ENCODE peak calls at places on chromosomes 3 and 15, in four cellular contexts. One of them, this sample, is unnamed.

GRCh38 chr3:112498916-112499315 is 356 bp downstream of the BTLA start:
- ATAC-seq in GM12878: peak; percentile 41
- ATAC-seq in A549: no peak
- ATAC-seq in K562: no peak
- ATAC-seq in this sample: no peak

GRCh38 chr3:143179603-143180002 is 60.0 kb downstream of the CHST2 start:
- ATAC-seq in A549: no peak
- ATAC-seq in K562: no peak
- ATAC-seq in GM12878: no peak
- ATAC-seq in this sample: no peak

GRCh38 chr15:93152264-93152884 is 63.4 kb upstream of the RGMA start:
- ATAC-seq in K562: no peak
- ATAC-seq in A549: peak; percentile 39
- ATAC-seq in GM12878: no peak
- ATAC-seq in this sample: no peak

GRCh38 chr15:37709669-37710068 is 224.8 kb upstream of the TMCO5A start:
- ATAC-seq in K562: no peak
- ATAC-seq in GM12878: no peak
- ATAC-seq in A549: no peak
- ATAC-seq in this sample: no peak

GRCh38 chr15:96115642-96116041 is 214.9 kb upstream of the NR2F2 start:
- ATAC-seq in K562: no peak
- ATAC-seq in A549: no peak
- ATAC-seq in GM12878: peak; percentile 83
- ATAC-seq in this sample: no peak

GRCh38 chr3:134334901-134335280 is 39.4 kb downstream of the AMOTL2 start:
- ATAC-seq in A549: no peak
- ATAC-seq in K562: no peak
- ATAC-seq in GM12878: no peak
- ATAC-seq in this sample: no peak

GRCh38 chr3:100756441-100756840 is 47.1 kb downstream of the TFG start:
- ATAC-seq in K562: no peak
- ATAC-seq in GM12878: no peak
- ATAC-seq in A549: no peak
- ATAC-seq in this sample: no peak

GRCh38 chr3:140268610-140269009 is 333.6 kb downstream of the CLSTN2 start:
- ATAC-seq in K562: no peak
- ATAC-seq in A549: no peak
- ATAC-seq in GM12878: no peak
- ATAC-seq in this sample: no peak

GRCh38 chr3:13506239-13506638 is 26.1 kb downstream of the HDAC11 start:
- ATAC-seq in K562: no peak
- ATAC-seq in GM12878: no peak
- ATAC-seq in A549: no peak
- ATAC-seq in this sample: no peak

GRCh38 chr3:30688776-30689175 is 82.4 kb downstream of the TGFBR2 start:
- ATAC-seq in A549: peak; percentile 19
- ATAC-seq in K562: no peak
- ATAC-seq in GM12878: no peak
- ATAC-seq in this sample: no peak

DNA sequence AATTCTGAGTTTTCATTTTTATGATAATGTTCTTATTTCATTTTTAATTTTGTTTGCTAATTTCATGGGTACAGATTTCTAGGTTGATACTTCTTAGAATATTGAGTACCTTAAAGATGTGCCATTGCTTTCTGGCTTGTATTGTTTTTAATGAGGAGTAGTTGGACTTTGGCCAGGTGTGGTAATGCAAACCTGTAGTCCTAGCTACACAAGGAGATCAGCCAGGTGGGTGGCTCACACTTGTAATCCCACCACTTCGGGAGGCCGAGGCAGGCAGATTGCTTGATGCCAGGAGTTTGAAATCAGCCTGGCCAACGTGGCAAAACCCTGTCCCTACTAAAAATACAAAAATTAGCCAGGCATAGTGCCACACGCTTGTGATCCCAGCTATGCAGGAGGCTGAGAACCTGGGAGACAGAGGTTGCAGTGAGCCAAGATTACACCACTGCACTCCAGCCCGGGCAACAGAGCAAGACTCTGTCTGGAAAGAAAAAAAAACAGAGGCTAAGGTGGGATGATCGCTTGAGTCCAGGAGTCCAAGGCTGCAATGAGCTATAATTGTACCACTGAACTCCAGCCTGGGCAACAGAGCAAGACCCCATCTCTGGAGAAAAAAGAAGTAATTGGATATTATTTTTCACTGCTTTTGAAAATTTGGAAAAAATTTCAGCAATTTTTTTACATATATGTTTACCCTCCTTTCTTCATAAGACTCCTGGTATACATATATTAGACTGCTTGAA is 198.0 kb downstream of the ALCAM start:
- ATAC-seq in A549: no peak
- ATAC-seq in K562: no peak
- ATAC-seq in GM12878: no peak
- ATAC-seq in this sample: no peak
- TF ChIP-seq CTCF in A549: no peak
- TF ChIP-seq CTCF in K562: no peak
- TF ChIP-seq CTCF in GM12878: no peak
- TF ChIP-seq CTCF in this sample: no peak

DNA sequence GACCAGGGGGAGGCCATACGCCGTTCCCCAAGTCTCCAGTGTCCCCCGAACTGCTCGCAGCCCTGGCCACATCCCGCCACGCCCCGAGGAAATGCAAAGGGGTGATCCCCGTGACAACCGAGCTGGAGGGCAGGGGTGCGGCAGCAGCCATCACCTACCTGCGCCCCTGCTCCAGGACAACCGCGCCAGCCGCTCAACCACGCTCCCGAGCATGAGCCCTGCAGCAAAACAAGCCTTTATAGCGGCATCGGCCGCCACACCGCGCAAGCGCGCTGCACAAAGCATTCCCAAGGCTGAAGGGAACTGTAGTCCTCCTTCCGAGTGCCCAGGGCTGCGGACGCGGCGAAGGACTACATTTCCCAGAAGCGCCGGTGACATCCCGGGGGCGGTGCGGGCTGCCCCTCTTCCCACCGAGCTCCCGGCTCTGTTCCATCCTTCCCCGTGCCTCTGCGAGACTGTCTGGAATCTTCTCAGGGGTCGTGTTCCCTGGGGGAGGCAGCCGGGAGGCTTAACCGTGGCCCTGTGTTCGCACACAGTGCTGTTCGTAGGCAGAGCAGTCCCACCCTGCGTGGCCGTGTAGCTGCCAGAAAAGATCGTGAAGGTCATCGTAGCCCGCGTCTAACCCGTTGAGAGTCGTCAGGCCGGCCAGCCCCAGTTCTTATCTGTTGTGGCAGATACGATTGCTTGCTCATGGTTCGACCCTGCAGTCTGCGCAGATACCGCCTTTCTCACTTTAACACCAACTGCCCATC is at the start of gene ABCC5:
- ATAC-seq in K562: peak; percentile 95
- ATAC-seq in A549: peak; percentile 98
- ATAC-seq in GM12878: peak; percentile 98
- ATAC-seq in this sample: peak; percentile 99
- TF ChIP-seq EP300 in K562: peak; percentile 91
- TF ChIP-seq EP300 in A549: no peak
- TF ChIP-seq EP300 in GM12878: no peak
- TF ChIP-seq EP300 in this sample: no peak

GRCh38 chr15:91926871-91927270 is 73.4 kb downstream of the SLCO3A1 start:
- ATAC-seq in GM12878: no peak
- ATAC-seq in A549: no peak
- ATAC-seq in K562: no peak
- ATAC-seq in this sample: peak; percentile 31

GRCh38 chr15:91924842-91925495 is 71.5 kb downstream of the SLCO3A1 start:
- ATAC-seq in K562: no peak
- ATAC-seq in A549: no peak
- ATAC-seq in GM12878: no peak
- ATAC-seq in this sample: no peak

GRCh38 chr15:91928676-91929075 is 75.2 kb downstream of the SLCO3A1 start:
- ATAC-seq in A549: no peak
- ATAC-seq in GM12878: no peak
- ATAC-seq in K562: no peak
- ATAC-seq in this sample: no peak

GRCh38 chr15:91930092-91930491 is 76.6 kb downstream of the SLCO3A1 start:
- ATAC-seq in K562: no peak
- ATAC-seq in GM12878: no peak
- ATAC-seq in A549: no peak
- ATAC-seq in this sample: no peak

GRCh38 chr15:91929509-91929908 is 76.0 kb downstream of the SLCO3A1 start:
- ATAC-seq in K562: no peak
- ATAC-seq in A549: no peak
- ATAC-seq in GM12878: no peak
- ATAC-seq in this sample: peak; percentile 78
- H3K4me1 ChIP-seq in K562: no peaks in the 10 kb centered on the region
- H3K4me1 ChIP-seq in A549: no peaks in the 10 kb centered on the region
- H3K4me1 ChIP-seq in GM12878: no peaks in the 10 kb centered on the region
- H3K4me1 ChIP-seq in this sample: no peaks in the 10 kb centered on the region

DNA sequence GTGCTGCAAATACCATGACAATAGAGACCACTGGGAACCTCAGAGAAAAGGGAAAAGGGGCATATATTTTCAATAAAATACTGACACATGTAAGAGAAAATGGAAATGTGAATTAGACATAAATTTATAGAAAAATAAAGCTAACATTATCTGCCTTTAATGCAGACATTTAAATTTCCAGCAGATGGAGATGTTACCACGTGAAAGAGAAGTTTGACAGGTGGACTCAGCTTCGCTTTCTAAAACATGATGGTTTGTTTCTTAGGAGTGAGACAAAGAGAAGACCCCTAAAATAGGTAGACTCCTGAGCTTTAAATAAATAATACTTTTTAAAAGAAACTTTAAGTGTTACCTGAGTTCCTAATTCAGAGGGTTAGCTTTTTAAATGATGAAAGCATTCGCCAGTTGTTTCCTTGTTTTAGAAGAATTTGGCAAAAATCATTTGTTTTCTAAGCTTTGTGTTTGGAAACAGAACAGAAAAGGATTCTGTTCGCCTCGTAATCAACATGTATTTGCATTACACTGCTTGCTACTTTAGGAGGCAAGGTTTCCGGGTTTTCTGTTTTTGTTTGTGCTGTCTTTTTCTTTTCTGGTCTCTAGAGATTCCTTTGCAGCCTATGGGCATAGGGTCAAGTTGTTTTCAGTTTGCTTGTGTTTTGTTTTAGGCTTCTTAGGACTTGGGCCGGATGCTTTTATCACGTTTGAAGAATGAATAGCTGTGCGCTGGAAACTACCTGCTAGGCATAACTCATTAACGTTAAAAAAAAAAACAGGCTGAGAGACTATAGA is 271.4 kb downstream of the THSD4 start:
- ATAC-seq in GM12878: no peak
- ATAC-seq in A549: peak; percentile 54
- ATAC-seq in K562: no peak
- ATAC-seq in this sample: no peak
- TF ChIP-seq CTCF in GM12878: no peak
- TF ChIP-seq CTCF in A549: peak; percentile 83
- TF ChIP-seq CTCF in K562: no peak
- TF ChIP-seq CTCF in this sample: peak; percentile 46

DNA sequence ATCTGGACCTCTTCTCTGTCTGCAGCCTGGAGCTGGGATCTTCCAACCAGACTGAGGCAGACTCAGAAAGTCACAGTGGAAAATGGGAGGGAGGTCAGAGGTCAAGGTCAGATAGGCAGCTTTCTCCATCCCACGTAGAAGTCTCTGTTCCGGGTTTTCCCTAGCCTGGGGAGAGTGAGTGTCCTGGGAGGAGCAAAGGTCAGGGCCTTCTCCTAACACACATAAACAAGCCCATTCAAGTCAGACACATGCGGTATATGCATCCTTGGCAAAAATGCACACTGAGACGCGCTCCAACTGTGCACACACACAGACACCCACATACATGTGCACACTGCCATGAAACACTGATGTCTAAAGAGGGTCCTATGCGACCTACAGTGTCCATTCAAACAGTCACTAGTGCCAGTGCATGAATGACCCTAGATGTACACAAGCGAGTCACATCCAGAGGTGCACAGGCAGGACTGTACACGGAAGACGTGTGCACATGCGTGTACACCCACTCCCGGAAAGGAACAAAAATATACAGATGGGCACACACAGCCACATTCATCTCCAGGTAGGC is 681 bp downstream of the TWF2 start:
- ATAC-seq in GM12878: peak; percentile 10
- ATAC-seq in A549: peak; percentile 27
- ATAC-seq in K562: no peak
- ATAC-seq in this sample: no peak
- TF ChIP-seq EP300 in GM12878: no peak
- TF ChIP-seq EP300 in A549: no peak
- TF ChIP-seq EP300 in K562: no peak
- TF ChIP-seq EP300 in this sample: no peak

DNA sequence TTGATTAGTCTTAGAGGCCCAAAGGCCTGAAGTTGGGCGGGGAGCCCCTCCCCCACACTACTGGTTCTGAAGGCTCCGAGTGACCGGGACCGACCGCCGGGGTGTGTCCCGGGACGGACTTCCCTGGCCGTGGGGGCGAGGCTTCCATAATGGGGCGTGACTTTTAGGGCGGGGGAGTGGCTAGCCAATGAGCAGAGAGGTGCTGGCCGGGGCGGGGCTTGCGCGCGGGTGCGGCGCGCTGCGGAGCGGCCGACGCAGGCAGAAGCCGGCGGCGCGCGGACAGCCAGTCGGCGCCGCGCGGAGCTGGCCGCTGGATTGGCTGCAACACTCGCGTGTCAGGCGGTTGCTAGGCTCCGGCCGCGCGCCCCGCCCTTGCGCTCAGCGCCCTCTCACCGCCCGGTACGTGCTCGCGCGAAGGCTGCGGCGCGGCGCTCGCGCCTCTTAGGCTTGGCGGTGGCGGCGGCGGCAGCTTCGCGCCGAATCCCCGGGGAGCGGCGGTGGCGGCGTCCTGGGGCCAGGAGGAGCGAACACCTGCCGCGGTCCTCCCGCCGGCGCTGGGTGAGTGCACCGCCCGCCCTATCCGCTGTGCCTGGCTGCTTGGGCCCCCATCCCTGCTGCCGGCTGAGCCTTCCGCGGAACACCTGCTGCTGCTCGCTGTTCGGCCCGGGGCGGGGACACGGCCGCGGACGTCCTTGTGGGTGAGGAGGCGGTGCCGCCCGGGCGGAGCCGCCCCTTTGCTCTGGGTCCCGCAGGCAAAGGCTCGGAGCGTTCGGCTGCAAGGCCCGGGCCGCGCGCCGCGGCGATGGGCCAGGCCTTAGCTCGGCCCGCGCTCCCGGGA is at the start of gene DAG1:
- ATAC-seq in K562: peak; percentile 92
- ATAC-seq in GM12878: peak; percentile 94
- ATAC-seq in A549: peak; percentile 90
- ATAC-seq in this sample: peak; percentile 93
- H3K4me1 ChIP-seq in K562: peaks cover 31% of the 10 kb centered on the region
- H3K4me1 ChIP-seq in GM12878: peaks cover 17% of the 10 kb centered on the region
- H3K4me1 ChIP-seq in A549: peaks cover 31% of the 10 kb centered on the region
- H3K4me1 ChIP-seq in this sample: no peaks in the 10 kb centered on the region

GRCh38 chr3:171748341-171748918 is 61.9 kb downstream of the PLD1 start:
- ATAC-seq in GM12878: no peak
- ATAC-seq in A549: no peak
- ATAC-seq in K562: peak; percentile 67
- ATAC-seq in this sample: no peak
- TF ChIP-seq CTCF in GM12878: no peak
- TF ChIP-seq CTCF in A549: no peak
- TF ChIP-seq CTCF in K562: no peak
- TF ChIP-seq CTCF in this sample: no peak

GRCh38 chr3:152219769-152220255 is 48.9 kb upstream of the MBNL1 start:
- ATAC-seq in GM12878: no peak
- ATAC-seq in A549: no peak
- ATAC-seq in K562: peak; percentile 68
- ATAC-seq in this sample: no peak
- TF ChIP-seq EP300 in GM12878: no peak
- TF ChIP-seq EP300 in A549: no peak
- TF ChIP-seq EP300 in K562: no peak
- TF ChIP-seq EP300 in this sample: no peak